ENCODE peak calls at places on chromosomes 12 and 14, in nine cellular contexts. X is PC-9, I is fibroblast of the aortic adventitia, F is BJ, Z is tibial nerve, E is WTC11, B is astrocyte of the spinal cord, G is AG10803, C is AG09319. T is an unnamed sample.

GRCh38 chr14:76089575-76089974 is 62.1 kb upstream of the GPATCH2L start:
- DNase-seq in B (no peak), F (no peak), E (no peak), I (no peak), X (no peak), G (no peak), Z (no peak), C (no peak), T (no peak)

GRCh38 chr14:36317650-36318049 is 2.8 kb downstream of the MBIP start:
- DNase-seq in Z (no peak), F (no peak), E (no peak), X (peak; percentile 77), G (no peak), C (no peak), I (no peak), B (no peak), T (no peak)

GRCh38 chr12:188910-189621 is 24.9 kb downstream of the SLC6A12 start:
- DNase-seq in Z (no peak), F (no peak), E (peak; percentile 75), G (peak; percentile 34), X (no peak), B (peak; percentile 39), C (no peak), I (peak; percentile 42), T (no peak)

GRCh38 chr14:59870277-59871165 is at the start of gene RTN1:
- DNase-seq in X (no peak), E (peak; percentile 71), B (peak; percentile 49), F (no peak), I (peak; percentile 22), G (peak; percentile 37), C (no peak), Z (peak; percentile 35), T (no peak)

GRCh38 chr12:123721245-123721644 is 9.1 kb downstream of the ATP6V0A2 start:
- DNase-seq in I (no peak), C (no peak), F (no peak), G (no peak), B (no peak), X (no peak), Z (no peak), E (no peak), T (no peak)

GRCh38 chr14:94439453-94440057 is 13.0 kb downstream of the SERPINA11 start:
- DNase-seq in C (no peak), B (no peak), F (no peak), X (no peak), I (no peak), G (no peak), E (no peak), Z (no peak), T (no peak)

GRCh38 chr12:1552978-1553471 is 41.4 kb downstream of the FBXL14 start:
- DNase-seq in I (no peak), C (peak; percentile 86), F (peak; percentile 98), X (peak; percentile 15), B (no peak), G (peak; percentile 96), E (no peak), Z (no peak), T (no peak)

GRCh38 chr12:56155256-56155845 is 2.8 kb upstream of the MYL6 start:
- DNase-seq in I (no peak), X (no peak), B (no peak), E (no peak), Z (no peak), G (no peak), C (no peak), F (no peak), T (no peak)

GRCh38 chr14:74548881-74549280 is 55.3 kb downstream of the ISCA2 start:
- DNase-seq in B (no peak), Z (peak; percentile 68), F (peak; percentile 40), X (no peak), I (peak; percentile 33), G (peak; percentile 97), E (no peak), C (no peak), T (no peak)

GRCh38 chr12:67085699-67086098 is 183.5 kb upstream of the CAND1 start:
- DNase-seq in X (peak; percentile 69), G (no peak), F (no peak), B (no peak), I (no peak), Z (no peak), E (no peak), C (no peak), T (no peak)

GRCh38 chr14:93967637-93968250 is 8.6 kb downstream of the ASB2 start:
- DNase-seq in I (no peak), G (no peak), Z (no peak), F (no peak), B (no peak), X (no peak), E (no peak), C (no peak), T (no peak)

GRCh38 chr12:10304161-10304574 is 3.5 kb upstream of the KLRD1 start:
- DNase-seq in F (peak; percentile 91), B (peak; percentile 86), C (no peak), Z (no peak), I (peak; percentile 3), E (no peak), X (peak; percentile 49), G (peak; percentile 58), T (no peak)

GRCh38 chr12:57213068-57213715 is 3.4 kb upstream of the NXPH4 start:
- DNase-seq in X (peak; percentile 69), Z (peak; percentile 86), I (peak; percentile 87), B (peak; percentile 81), C (peak; percentile 69), G (peak; percentile 86), F (peak; percentile 42), E (peak; percentile 87), T (no peak)

GRCh38 chr14:38904959-38905358 is 198.1 kb downstream of the SEC23A start:
- DNase-seq in B (no peak), Z (no peak), F (no peak), E (no peak), X (no peak), G (no peak), I (no peak), C (no peak), T (no peak)
- TF ChIP-seq CTCF in B (no peak), Z (no peak), F (no peak), E (no peak), X (no peak), G (no peak), I (no peak), C (no peak), T (no peak)

GRCh38 chr14:58414845-58415244 is 12.5 kb downstream of the TIMM9 start:
- DNase-seq in I (peak; percentile 30), X (no peak), E (no peak), Z (no peak), F (no peak), B (no peak), G (no peak), C (no peak), T (no peak)
- TF ChIP-seq CTCF in I (peak; percentile 4), X (no peak), E (no peak), Z (no peak), F (no peak), B (no peak), G (no peak), C (no peak), T (no peak)

GRCh38 chr14:80862983-80863382 is 78.6 kb downstream of the CEP128 start:
- DNase-seq in B (no peak), E (no peak), Z (no peak), X (no peak), I (peak; percentile 16), C (no peak), G (no peak), F (no peak), T (no peak)
- TF ChIP-seq CTCF in B (peak; percentile 24), E (no peak), Z (no peak), X (peak; percentile 70), I (peak; percentile 25), C (peak; percentile 24), G (peak; percentile 38), F (peak; percentile 41), T (peak; percentile 85)

GRCh38 chr12:116864371-116865160 is 16.7 kb downstream of the HRK start:
- DNase-seq in X (peak; percentile 83), I (peak; percentile 85), B (peak; percentile 62), C (no peak), Z (no peak), E (no peak), F (peak; percentile 86), G (peak; percentile 85), T (no peak)

GRCh38 chr12:116860281-116860680 is 21.0 kb downstream of the HRK start:
- DNase-seq in G (no peak), E (no peak), X (no peak), Z (no peak), F (no peak), B (no peak), I (no peak), C (no peak), T (no peak)

GRCh38 chr12:116861331-116861730 is 19.9 kb downstream of the HRK start:
- DNase-seq in F (peak; percentile 72), B (peak; percentile 48), G (peak; percentile 87), E (no peak), I (peak; percentile 65), C (peak; percentile 41), X (no peak), Z (no peak), T (no peak)

GRCh38 chr12:116862167-116862566 is 19.1 kb downstream of the HRK start:
- DNase-seq in F (no peak), E (no peak), X (no peak), B (no peak), C (no peak), I (no peak), Z (no peak), G (no peak), T (no peak)

DNA sequence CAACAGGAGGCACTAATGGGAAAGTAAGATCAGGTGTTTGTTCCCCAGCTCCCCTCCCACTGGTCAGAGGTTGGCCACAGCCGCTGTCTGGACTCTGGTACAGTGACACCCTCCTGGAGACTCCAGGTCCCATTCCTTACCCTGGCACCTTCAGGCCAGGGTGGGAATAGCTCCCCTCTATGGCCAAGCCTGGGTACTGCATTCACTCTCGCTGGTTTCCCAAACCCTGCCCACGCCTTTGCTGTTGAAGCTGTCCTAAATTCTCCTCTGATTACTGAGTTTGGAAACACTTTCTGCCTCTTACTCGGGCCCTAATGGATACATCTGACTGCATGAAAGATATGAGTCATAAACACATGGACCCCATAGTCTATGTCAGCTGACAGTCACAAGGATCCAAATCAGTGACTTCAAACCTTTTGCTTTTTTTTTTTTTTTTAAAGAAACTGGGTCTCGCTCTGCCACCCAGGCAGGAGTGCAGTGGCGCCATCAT is 17.9 kb downstream of the HRK start:
- DNase-seq in X (no peak), F (peak; percentile 41), G (peak; percentile 61), I (peak; percentile 28), Z (no peak), E (peak; percentile 79), B (no peak), C (no peak), T (no peak)
- TF ChIP-seq CTCF in X (peak; percentile 74), F (peak; percentile 60), G (peak; percentile 50), I (peak; percentile 59), Z (peak; percentile 17), E (peak; percentile 90), B (peak; percentile 55), C (peak; percentile 29), T (peak; percentile 73)

T was measured in chondrocyte.